ENCODE peak calls at places on chromosomes 5 and 9, in nine cellular contexts. One of them, this sample, is unnamed.

GRCh38 chr5:74400067-74400466 is 240.5 kb downstream of the ENC1 start:
- DNase-seq in breast epithelium: no peak
- DNase-seq in fibroblast of lung: no peak
- DNase-seq in Peyer's patch: no peak
- DNase-seq in DND-41: no peak
- DNase-seq in keratinocyte: no peak
- DNase-seq in fibroblast of mammary gland: no peak
- DNase-seq in SK-N-SH: no peak
- DNase-seq in GM12865: no peak
- DNase-seq in this sample: no peak

GRCh38 chr5:35041251-35041650 is 6.5 kb downstream of the AGXT2 start:
- DNase-seq in SK-N-SH: no peak
- DNase-seq in DND-41: no peak
- DNase-seq in GM12865: no peak
- DNase-seq in breast epithelium: no peak
- DNase-seq in fibroblast of lung: peak
- DNase-seq in fibroblast of mammary gland: peak
- DNase-seq in Peyer's patch: no peak
- DNase-seq in keratinocyte: no peak
- DNase-seq in this sample: no peak

GRCh38 chr5:40754381-40755092 is 1.2 kb downstream of the TTC33 start:
- DNase-seq in DND-41: no peak
- DNase-seq in Peyer's patch: no peak
- DNase-seq in fibroblast of lung: peak
- DNase-seq in SK-N-SH: no peak
- DNase-seq in breast epithelium: no peak
- DNase-seq in keratinocyte: no peak
- DNase-seq in fibroblast of mammary gland: peak
- DNase-seq in GM12865: peak
- DNase-seq in this sample: no peak

GRCh38 chr5:102813740-102814139 is 58.6 kb downstream of the PAM start:
- DNase-seq in breast epithelium: no peak
- DNase-seq in GM12865: no peak
- DNase-seq in Peyer's patch: no peak
- DNase-seq in fibroblast of mammary gland: no peak
- DNase-seq in fibroblast of lung: no peak
- DNase-seq in DND-41: no peak
- DNase-seq in SK-N-SH: no peak
- DNase-seq in keratinocyte: no peak
- DNase-seq in this sample: no peak

GRCh38 chr9:107020040-107020530 is 157.1 kb downstream of the ZNF462 start:
- DNase-seq in fibroblast of mammary gland: peak
- DNase-seq in keratinocyte: no peak
- DNase-seq in DND-41: peak
- DNase-seq in GM12865: peak
- DNase-seq in breast epithelium: no peak
- DNase-seq in Peyer's patch: no peak
- DNase-seq in fibroblast of lung: peak
- DNase-seq in SK-N-SH: no peak
- DNase-seq in this sample: no peak

GRCh38 chr9:125631391-125632085 is 75.5 kb downstream of the MAPKAP1 start:
- DNase-seq in keratinocyte: no peak
- DNase-seq in Peyer's patch: no peak
- DNase-seq in DND-41: peak
- DNase-seq in breast epithelium: no peak
- DNase-seq in fibroblast of mammary gland: peak
- DNase-seq in GM12865: peak
- DNase-seq in SK-N-SH: peak
- DNase-seq in fibroblast of lung: peak
- DNase-seq in this sample: no peak

GRCh38 chr5:90888511-90889324 is 330.1 kb downstream of the ADGRV1 start:
- DNase-seq in fibroblast of lung: peak
- DNase-seq in keratinocyte: peak
- DNase-seq in fibroblast of mammary gland: peak
- DNase-seq in Peyer's patch: no peak
- DNase-seq in DND-41: no peak
- DNase-seq in breast epithelium: no peak
- DNase-seq in GM12865: no peak
- DNase-seq in SK-N-SH: no peak
- DNase-seq in this sample: no peak

GRCh38 chr5:10257870-10258269 is 7.8 kb downstream of the CCT5 start:
- DNase-seq in fibroblast of lung: no peak
- DNase-seq in GM12865: no peak
- DNase-seq in Peyer's patch: no peak
- DNase-seq in DND-41: no peak
- DNase-seq in keratinocyte: no peak
- DNase-seq in breast epithelium: no peak
- DNase-seq in fibroblast of mammary gland: no peak
- DNase-seq in SK-N-SH: no peak
- DNase-seq in this sample: no peak

GRCh38 chr9:135480071-135480941 is 724 bp downstream of the PPP1R26 start:
- DNase-seq in DND-41: no peak
- DNase-seq in fibroblast of mammary gland: peak
- DNase-seq in GM12865: no peak
- DNase-seq in keratinocyte: no peak
- DNase-seq in breast epithelium: no peak
- DNase-seq in SK-N-SH: peak
- DNase-seq in Peyer's patch: no peak
- DNase-seq in fibroblast of lung: peak
- DNase-seq in this sample: no peak

GRCh38 chr5:157566902-157567489 is 8.6 kb downstream of the ADAM19 start:
- DNase-seq in fibroblast of mammary gland: no peak
- DNase-seq in GM12865: peak
- DNase-seq in DND-41: no peak
- DNase-seq in SK-N-SH: no peak
- DNase-seq in breast epithelium: no peak
- DNase-seq in keratinocyte: no peak
- DNase-seq in fibroblast of lung: no peak
- DNase-seq in Peyer's patch: no peak
- DNase-seq in this sample: no peak

GRCh38 chr9:124618476-124618875 is 111.3 kb upstream of the NR5A1 start:
- DNase-seq in keratinocyte: no peak
- DNase-seq in fibroblast of lung: no peak
- DNase-seq in Peyer's patch: no peak
- DNase-seq in fibroblast of mammary gland: no peak
- DNase-seq in GM12865: no peak
- DNase-seq in DND-41: no peak
- DNase-seq in SK-N-SH: no peak
- DNase-seq in breast epithelium: no peak
- DNase-seq in this sample: no peak

GRCh38 chr5:140295414-140295813 is 7.5 kb downstream of the PFDN1 start:
- DNase-seq in fibroblast of lung: peak
- DNase-seq in GM12865: peak
- DNase-seq in fibroblast of mammary gland: peak
- DNase-seq in breast epithelium: no peak
- DNase-seq in keratinocyte: peak
- DNase-seq in Peyer's patch: peak
- DNase-seq in DND-41: no peak
- DNase-seq in SK-N-SH: no peak
- DNase-seq in this sample: peak

GRCh38 chr5:173123416-173123815 is 20.9 kb upstream of the BNIP1 start:
- DNase-seq in DND-41: no peak
- DNase-seq in fibroblast of mammary gland: peak
- DNase-seq in SK-N-SH: no peak
- DNase-seq in breast epithelium: no peak
- DNase-seq in keratinocyte: no peak
- DNase-seq in Peyer's patch: no peak
- DNase-seq in GM12865: no peak
- DNase-seq in fibroblast of lung: peak
- DNase-seq in this sample: no peak

GRCh38 chr9:112532427-112532826 is 45.8 kb downstream of the KIAA1958 start:
- DNase-seq in breast epithelium: no peak
- DNase-seq in fibroblast of lung: peak
- DNase-seq in SK-N-SH: no peak
- DNase-seq in fibroblast of mammary gland: peak
- DNase-seq in GM12865: no peak
- DNase-seq in keratinocyte: no peak
- DNase-seq in DND-41: no peak
- DNase-seq in Peyer's patch: no peak
- DNase-seq in this sample: no peak

GRCh38 chr5:143521891-143522290 is 118.4 kb upstream of the NR3C1 start:
- DNase-seq in GM12865: no peak
- DNase-seq in breast epithelium: no peak
- DNase-seq in Peyer's patch: no peak
- DNase-seq in DND-41: no peak
- DNase-seq in fibroblast of mammary gland: no peak
- DNase-seq in keratinocyte: no peak
- DNase-seq in SK-N-SH: no peak
- DNase-seq in fibroblast of lung: no peak
- DNase-seq in this sample: no peak

GRCh38 chr9:100739666-100740065 is 161.8 kb downstream of the CAVIN4 start:
- DNase-seq in Peyer's patch: no peak
- DNase-seq in fibroblast of lung: no peak
- DNase-seq in SK-N-SH: no peak
- DNase-seq in breast epithelium: no peak
- DNase-seq in keratinocyte: no peak
- DNase-seq in fibroblast of mammary gland: no peak
- DNase-seq in DND-41: no peak
- DNase-seq in GM12865: no peak
- DNase-seq in this sample: no peak
- H3K4me3 ChIP-seq in Peyer's patch: no peak
- H3K4me3 ChIP-seq in fibroblast of lung: no peak
- H3K4me3 ChIP-seq in SK-N-SH: no peak
- H3K4me3 ChIP-seq in breast epithelium: no peak
- H3K4me3 ChIP-seq in keratinocyte: no peak
- H3K4me3 ChIP-seq in fibroblast of mammary gland: no peak
- H3K4me3 ChIP-seq in DND-41: no peak
- H3K4me3 ChIP-seq in GM12865: no peak
- H3K4me3 ChIP-seq in this sample: no peak

GRCh38 chr9:4799775-4800174 is 7.0 kb downstream of the RCL1 start:
- DNase-seq in fibroblast of mammary gland: no peak
- DNase-seq in SK-N-SH: peak
- DNase-seq in Peyer's patch: no peak
- DNase-seq in keratinocyte: no peak
- DNase-seq in fibroblast of lung: no peak
- DNase-seq in GM12865: no peak
- DNase-seq in breast epithelium: no peak
- DNase-seq in DND-41: no peak
- DNase-seq in this sample: no peak

GRCh38 chr9:4798281-4798680 is 5.5 kb downstream of the RCL1 start:
- DNase-seq in keratinocyte: no peak
- DNase-seq in breast epithelium: no peak
- DNase-seq in GM12865: no peak
- DNase-seq in Peyer's patch: no peak
- DNase-seq in SK-N-SH: no peak
- DNase-seq in DND-41: no peak
- DNase-seq in fibroblast of mammary gland: peak
- DNase-seq in fibroblast of lung: no peak
- DNase-seq in this sample: no peak

GRCh38 chr9:4796530-4796929 is 3.8 kb downstream of the RCL1 start:
- DNase-seq in keratinocyte: no peak
- DNase-seq in GM12865: no peak
- DNase-seq in fibroblast of lung: no peak
- DNase-seq in Peyer's patch: no peak
- DNase-seq in DND-41: no peak
- DNase-seq in fibroblast of mammary gland: no peak
- DNase-seq in breast epithelium: no peak
- DNase-seq in SK-N-SH: no peak
- DNase-seq in this sample: no peak

GRCh38 chr9:4793412-4794005 is 765 bp downstream of the RCL1 start:
- DNase-seq in fibroblast of lung: peak
- DNase-seq in Peyer's patch: no peak
- DNase-seq in breast epithelium: no peak
- DNase-seq in keratinocyte: no peak
- DNase-seq in DND-41: no peak
- DNase-seq in fibroblast of mammary gland: no peak
- DNase-seq in SK-N-SH: no peak
- DNase-seq in GM12865: no peak
- DNase-seq in this sample: no peak

DNA sequence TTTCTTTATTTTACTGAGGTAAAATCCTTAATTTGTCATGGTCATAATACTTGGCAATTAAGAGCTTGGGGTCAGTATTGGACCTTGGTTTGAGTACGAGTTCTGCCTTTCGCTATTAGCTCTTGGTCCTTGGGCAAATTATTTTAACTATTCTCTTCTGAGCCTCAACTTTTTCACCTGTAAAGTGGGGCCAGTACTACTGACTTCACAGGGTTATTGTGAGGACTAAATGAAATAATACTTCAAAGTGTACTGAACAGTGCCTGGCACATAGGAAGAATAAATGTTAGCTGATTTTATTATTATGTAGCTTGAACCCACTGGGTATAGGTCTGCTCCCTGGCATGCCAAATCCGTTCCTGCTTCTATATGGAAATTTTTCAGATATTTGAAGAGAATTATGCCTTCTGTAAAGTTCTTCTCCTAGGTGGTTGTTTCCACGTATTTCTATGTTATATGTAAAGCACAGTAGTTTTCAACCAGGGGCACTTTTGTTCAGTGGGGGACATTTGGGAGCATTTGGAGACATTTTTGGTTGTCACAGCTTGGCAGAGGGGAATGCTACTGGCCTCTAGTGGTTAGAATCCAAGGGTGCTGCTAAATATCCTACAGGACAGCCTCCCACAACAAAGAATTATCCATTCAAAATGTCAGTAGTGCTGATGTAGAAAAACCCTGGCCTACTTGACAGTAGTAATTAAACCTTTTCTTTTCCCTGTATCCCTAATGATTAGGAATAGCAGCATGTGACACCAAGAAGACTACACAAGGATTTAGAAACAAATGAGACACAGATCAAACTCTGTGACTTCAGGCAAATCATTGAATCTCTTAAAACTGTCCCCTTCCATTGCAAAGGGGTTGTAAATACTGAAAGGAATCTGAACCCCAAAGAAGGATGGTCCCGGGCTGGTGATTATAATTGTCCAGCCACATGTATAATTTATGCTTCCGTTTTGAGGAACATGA is 4.5 kb downstream of the RCL1 start:
- DNase-seq in GM12865: peak
- DNase-seq in fibroblast of lung: peak
- DNase-seq in DND-41: no peak
- DNase-seq in Peyer's patch: no peak
- DNase-seq in SK-N-SH: peak
- DNase-seq in keratinocyte: no peak
- DNase-seq in fibroblast of mammary gland: peak
- DNase-seq in breast epithelium: no peak
- DNase-seq in this sample: no peak
- TF ChIP-seq CTCF in GM12865: peak
- TF ChIP-seq CTCF in fibroblast of lung: peak
- TF ChIP-seq CTCF in DND-41: peak
- TF ChIP-seq CTCF in Peyer's patch: peak
- TF ChIP-seq CTCF in SK-N-SH: peak
- TF ChIP-seq CTCF in keratinocyte: peak
- TF ChIP-seq CTCF in fibroblast of mammary gland: peak
- TF ChIP-seq CTCF in breast epithelium: peak
- TF ChIP-seq CTCF in this sample: peak

GRCh38 chr5:150599917-150600511 is 40.4 kb upstream of the SYNPO start:
- DNase-seq in Peyer's patch: peak
- DNase-seq in fibroblast of lung: peak
- DNase-seq in keratinocyte: peak
- DNase-seq in fibroblast of mammary gland: peak
- DNase-seq in DND-41: no peak
- DNase-seq in breast epithelium: peak
- DNase-seq in SK-N-SH: peak
- DNase-seq in GM12865: peak
- DNase-seq in this sample: no peak
- H3K4me3 ChIP-seq in Peyer's patch: no peak
- H3K4me3 ChIP-seq in fibroblast of lung: no peak
- H3K4me3 ChIP-seq in keratinocyte: peak
- H3K4me3 ChIP-seq in fibroblast of mammary gland: no peak
- H3K4me3 ChIP-seq in DND-41: no peak
- H3K4me3 ChIP-seq in breast epithelium: no peak
- H3K4me3 ChIP-seq in SK-N-SH: peak
- H3K4me3 ChIP-seq in GM12865: no peak
- H3K4me3 ChIP-seq in this sample: no peak

GRCh38 chr9:121227867-121228266 is 26.2 kb upstream of the RAB14 start:
- DNase-seq in SK-N-SH: no peak
- DNase-seq in breast epithelium: no peak
- DNase-seq in DND-41: no peak
- DNase-seq in fibroblast of lung: no peak
- DNase-seq in Peyer's patch: no peak
- DNase-seq in fibroblast of mammary gland: no peak
- DNase-seq in keratinocyte: no peak
- DNase-seq in GM12865: no peak
- DNase-seq in this sample: no peak
- TF ChIP-seq CTCF in SK-N-SH: no peak
- TF ChIP-seq CTCF in breast epithelium: no peak
- TF ChIP-seq CTCF in DND-41: no peak
- TF ChIP-seq CTCF in fibroblast of lung: no peak
- TF ChIP-seq CTCF in Peyer's patch: no peak
- TF ChIP-seq CTCF in fibroblast of mammary gland: no peak
- TF ChIP-seq CTCF in keratinocyte: no peak
- TF ChIP-seq CTCF in GM12865: no peak
- TF ChIP-seq CTCF in this sample: no peak

This sample was measured in GM12864.